ENCODE peak calls at places on chromosomes 5 and 9, in nine cellular contexts. One of them, this sample, is unnamed.
A peak's percentile ranks its signal among the peaks of the same experiment; 100 is the strongest.

GRCh38 chr9:106843361-106843760 is 19.6 kb upstream of the ZNF462 start:
- ATAC-seq in pancreas: no peak
- ATAC-seq in left cardiac atrium: no peak
- ATAC-seq in naive B cell: no peak
- ATAC-seq in left lung: no peak
- ATAC-seq in HCT116: no peak
- ATAC-seq in natural killer cell: no peak
- ATAC-seq in activated CD8-positive, alpha-beta memory T cell treated with anti-CD3 and anti-CD28 coated beads, Interleukin-2, amount 10 ng/mL, durations not matched to agents 7 days and 5 days: no peak
- ATAC-seq in lung: no peak
- ATAC-seq in this sample: no peak

GRCh38 chr9:95581900-95582299 is 65.1 kb upstream of the PTCH1 start:
- ATAC-seq in pancreas: no peak
- ATAC-seq in left cardiac atrium: no peak
- ATAC-seq in naive B cell: no peak
- ATAC-seq in left lung: no peak
- ATAC-seq in HCT116: no peak
- ATAC-seq in natural killer cell: no peak
- ATAC-seq in activated CD8-positive, alpha-beta memory T cell treated with anti-CD3 and anti-CD28 coated beads, Interleukin-2, amount 10 ng/mL, durations not matched to agents 7 days and 5 days: no peak
- ATAC-seq in lung: no peak
- ATAC-seq in this sample: no peak

GRCh38 chr5:132055808-132056609 is 4.4 kb upstream of the IL3 start:
- ATAC-seq in pancreas: no peak
- ATAC-seq in left cardiac atrium: peak; percentile 21
- ATAC-seq in naive B cell: no peak
- ATAC-seq in left lung: peak; percentile 21
- ATAC-seq in HCT116: no peak
- ATAC-seq in natural killer cell: peak; percentile 90
- ATAC-seq in activated CD8-positive, alpha-beta memory T cell treated with anti-CD3 and anti-CD28 coated beads, Interleukin-2, amount 10 ng/mL, durations not matched to agents 7 days and 5 days: peak; percentile 76
- ATAC-seq in lung: no peak
- ATAC-seq in this sample: no peak

GRCh38 chr5:135878156-135878620 is 17.5 kb downstream of the IL9 start:
- ATAC-seq in pancreas: no peak
- ATAC-seq in left cardiac atrium: peak; percentile 51
- ATAC-seq in naive B cell: no peak
- ATAC-seq in left lung: peak; percentile 26
- ATAC-seq in HCT116: no peak
- ATAC-seq in natural killer cell: no peak
- ATAC-seq in activated CD8-positive, alpha-beta memory T cell treated with anti-CD3 and anti-CD28 coated beads, Interleukin-2, amount 10 ng/mL, durations not matched to agents 7 days and 5 days: no peak
- ATAC-seq in lung: no peak
- ATAC-seq in this sample: no peak

GRCh38 chr9:87338075-87338989 is 159.3 kb upstream of the DAPK1 start:
- ATAC-seq in pancreas: no peak
- ATAC-seq in left cardiac atrium: no peak
- ATAC-seq in naive B cell: no peak
- ATAC-seq in left lung: no peak
- ATAC-seq in HCT116: no peak
- ATAC-seq in natural killer cell: no peak
- ATAC-seq in activated CD8-positive, alpha-beta memory T cell treated with anti-CD3 and anti-CD28 coated beads, Interleukin-2, amount 10 ng/mL, durations not matched to agents 7 days and 5 days: no peak
- ATAC-seq in lung: no peak
- ATAC-seq in this sample: no peak

GRCh38 chr9:24552526-24552925 is 6.8 kb upstream of the IZUMO3 start:
- ATAC-seq in pancreas: no peak
- ATAC-seq in left cardiac atrium: no peak
- ATAC-seq in naive B cell: no peak
- ATAC-seq in left lung: no peak
- ATAC-seq in HCT116: no peak
- ATAC-seq in natural killer cell: no peak
- ATAC-seq in activated CD8-positive, alpha-beta memory T cell treated with anti-CD3 and anti-CD28 coated beads, Interleukin-2, amount 10 ng/mL, durations not matched to agents 7 days and 5 days: no peak
- ATAC-seq in lung: no peak
- ATAC-seq in this sample: no peak

GRCh38 chr9:121268598-121269029 is 652 bp downstream of the GSN start:
- ATAC-seq in pancreas: peak; percentile 59
- ATAC-seq in left cardiac atrium: peak; percentile 25
- ATAC-seq in naive B cell: peak; percentile 78
- ATAC-seq in left lung: peak; percentile 41
- ATAC-seq in HCT116: peak; percentile 23
- ATAC-seq in natural killer cell: peak; percentile 9
- ATAC-seq in activated CD8-positive, alpha-beta memory T cell treated with anti-CD3 and anti-CD28 coated beads, Interleukin-2, amount 10 ng/mL, durations not matched to agents 7 days and 5 days: peak; percentile 31
- ATAC-seq in lung: no peak
- ATAC-seq in this sample: peak; percentile 60

GRCh38 chr9:117464941-117465616 is 50.2 kb upstream of the ASTN2 start:
- ATAC-seq in pancreas: no peak
- ATAC-seq in left cardiac atrium: peak; percentile 24
- ATAC-seq in naive B cell: no peak
- ATAC-seq in left lung: no peak
- ATAC-seq in HCT116: no peak
- ATAC-seq in natural killer cell: no peak
- ATAC-seq in activated CD8-positive, alpha-beta memory T cell treated with anti-CD3 and anti-CD28 coated beads, Interleukin-2, amount 10 ng/mL, durations not matched to agents 7 days and 5 days: no peak
- ATAC-seq in lung: no peak
- ATAC-seq in this sample: no peak

GRCh38 chr9:137244486-137245449 is 3.7 kb downstream of the TUBB4B start:
- ATAC-seq in pancreas: no peak
- ATAC-seq in left cardiac atrium: no peak
- ATAC-seq in naive B cell: no peak
- ATAC-seq in left lung: no peak
- ATAC-seq in HCT116: no peak
- ATAC-seq in natural killer cell: no peak
- ATAC-seq in activated CD8-positive, alpha-beta memory T cell treated with anti-CD3 and anti-CD28 coated beads, Interleukin-2, amount 10 ng/mL, durations not matched to agents 7 days and 5 days: no peak
- ATAC-seq in lung: no peak
- ATAC-seq in this sample: no peak

GRCh38 chr5:77636423-77637169 is 1.9 kb downstream of the OTP start:
- ATAC-seq in pancreas: no peak
- ATAC-seq in left cardiac atrium: no peak
- ATAC-seq in naive B cell: no peak
- ATAC-seq in left lung: no peak
- ATAC-seq in HCT116: no peak
- ATAC-seq in natural killer cell: no peak
- ATAC-seq in activated CD8-positive, alpha-beta memory T cell treated with anti-CD3 and anti-CD28 coated beads, Interleukin-2, amount 10 ng/mL, durations not matched to agents 7 days and 5 days: no peak
- ATAC-seq in lung: no peak
- ATAC-seq in this sample: no peak

GRCh38 chr9:104075801-104076753 is 18.0 kb upstream of the SMC2 start:
- ATAC-seq in pancreas: no peak
- ATAC-seq in left cardiac atrium: peak; percentile 77
- ATAC-seq in naive B cell: no peak
- ATAC-seq in left lung: peak; percentile 52
- ATAC-seq in HCT116: no peak
- ATAC-seq in natural killer cell: no peak
- ATAC-seq in activated CD8-positive, alpha-beta memory T cell treated with anti-CD3 and anti-CD28 coated beads, Interleukin-2, amount 10 ng/mL, durations not matched to agents 7 days and 5 days: no peak
- ATAC-seq in lung: peak; percentile 39
- ATAC-seq in this sample: no peak

GRCh38 chr5:116145416-116145815 is 60.6 kb downstream of the COMMD10 start:
- ATAC-seq in pancreas: no peak
- ATAC-seq in left cardiac atrium: no peak
- ATAC-seq in naive B cell: no peak
- ATAC-seq in left lung: no peak
- ATAC-seq in HCT116: peak; percentile 70
- ATAC-seq in natural killer cell: no peak
- ATAC-seq in activated CD8-positive, alpha-beta memory T cell treated with anti-CD3 and anti-CD28 coated beads, Interleukin-2, amount 10 ng/mL, durations not matched to agents 7 days and 5 days: no peak
- ATAC-seq in lung: no peak
- ATAC-seq in this sample: no peak

GRCh38 chr5:139383275-139383992 is at the start of gene SLC23A1:
- ATAC-seq in pancreas: peak; percentile 64
- ATAC-seq in left cardiac atrium: no peak
- ATAC-seq in naive B cell: no peak
- ATAC-seq in left lung: no peak
- ATAC-seq in HCT116: no peak
- ATAC-seq in natural killer cell: no peak
- ATAC-seq in activated CD8-positive, alpha-beta memory T cell treated with anti-CD3 and anti-CD28 coated beads, Interleukin-2, amount 10 ng/mL, durations not matched to agents 7 days and 5 days: no peak
- ATAC-seq in lung: no peak
- ATAC-seq in this sample: no peak

GRCh38 chr5:92332039-92332438 is 948.9 kb upstream of the ARRDC3 start:
- ATAC-seq in pancreas: no peak
- ATAC-seq in left cardiac atrium: peak; percentile 16
- ATAC-seq in naive B cell: no peak
- ATAC-seq in left lung: peak; percentile 68
- ATAC-seq in HCT116: no peak
- ATAC-seq in natural killer cell: no peak
- ATAC-seq in activated CD8-positive, alpha-beta memory T cell treated with anti-CD3 and anti-CD28 coated beads, Interleukin-2, amount 10 ng/mL, durations not matched to agents 7 days and 5 days: no peak
- ATAC-seq in lung: peak; percentile 75
- ATAC-seq in this sample: no peak

GRCh38 chr5:43854697-43855292 is 251.8 kb downstream of the NNT start:
- ATAC-seq in pancreas: peak; percentile 46
- ATAC-seq in left cardiac atrium: peak; percentile 74
- ATAC-seq in naive B cell: no peak
- ATAC-seq in left lung: peak; percentile 26
- ATAC-seq in HCT116: no peak
- ATAC-seq in natural killer cell: no peak
- ATAC-seq in activated CD8-positive, alpha-beta memory T cell treated with anti-CD3 and anti-CD28 coated beads, Interleukin-2, amount 10 ng/mL, durations not matched to agents 7 days and 5 days: no peak
- ATAC-seq in lung: no peak
- ATAC-seq in this sample: no peak

GRCh38 chr9:131478421-131478868 is 24.3 kb upstream of the POMT1 start:
- ATAC-seq in pancreas: peak; percentile 31
- ATAC-seq in left cardiac atrium: peak; percentile 9
- ATAC-seq in naive B cell: peak; percentile 48
- ATAC-seq in left lung: no peak
- ATAC-seq in HCT116: peak; percentile 71
- ATAC-seq in natural killer cell: peak; percentile 45
- ATAC-seq in activated CD8-positive, alpha-beta memory T cell treated with anti-CD3 and anti-CD28 coated beads, Interleukin-2, amount 10 ng/mL, durations not matched to agents 7 days and 5 days: no peak
- ATAC-seq in lung: no peak
- ATAC-seq in this sample: peak; percentile 43

GRCh38 chr5:514673-515072 is 9.6 kb downstream of the SLC9A3 start:
- ATAC-seq in pancreas: no peak
- ATAC-seq in left cardiac atrium: no peak
- ATAC-seq in naive B cell: no peak
- ATAC-seq in left lung: no peak
- ATAC-seq in HCT116: no peak
- ATAC-seq in natural killer cell: no peak
- ATAC-seq in activated CD8-positive, alpha-beta memory T cell treated with anti-CD3 and anti-CD28 coated beads, Interleukin-2, amount 10 ng/mL, durations not matched to agents 7 days and 5 days: no peak
- ATAC-seq in lung: no peak
- ATAC-seq in this sample: no peak